ENCODE peak calls at places on chromosomes 2 and 18, in seven cellular contexts. P is tibial nerve, L is sigmoid colon, V is Panc1, W is K562, F is lung, S is SJCRH30. E is an unnamed sample. For H3K36me3, the result is how much of the 10 kb centered on the place peaks cover.

GRCh38 chr18:934518-935123 is 29.9 kb downstream of the ADCYAP1 start:
- DNase-seq in P (no peak), L (no peak), V (no peak), W (no peak), F (peak), S (no peak), E (no peak)

GRCh38 chr2:70765507-70765906 is 2.5 kb downstream of the ADD2 start:
- DNase-seq in P (no peak), L (no peak), V (no peak), W (no peak), F (no peak), S (no peak), E (no peak)

GRCh38 chr2:127175406-127175805 is 44.7 kb downstream of the CYP27C1 start:
- DNase-seq in P (peak), L (peak), V (no peak), W (no peak), F (no peak), S (no peak), E (no peak)

GRCh38 chr2:230951396-230951795 is 26.4 kb upstream of the GPR55 start:
- DNase-seq in P (no peak), L (no peak), V (no peak), W (no peak), F (no peak), S (no peak), E (no peak)

GRCh38 chr18:52339891-52340371 is at the start of gene DCC:
- DNase-seq in P (no peak), L (no peak), V (no peak), W (no peak), F (peak), S (peak), E (peak)

GRCh38 chr2:234632527-234633391 is 135.9 kb upstream of the ARL4C start:
- DNase-seq in P (no peak), L (no peak), V (no peak), W (no peak), F (no peak), S (peak), E (no peak)

GRCh38 chr2:224436634-224437033 is 34.7 kb upstream of the FAM124B start:
- DNase-seq in P (no peak), L (no peak), V (no peak), W (no peak), F (no peak), S (no peak), E (no peak)

GRCh38 chr2:506866-507265 is 170.3 kb downstream of the TMEM18 start:
- DNase-seq in P (no peak), L (no peak), V (no peak), W (no peak), F (no peak), S (no peak), E (no peak)

GRCh38 chr2:135948642-135949355 is 36.6 kb downstream of the DARS1 start:
- DNase-seq in P (no peak), L (no peak), V (peak), W (peak), F (no peak), S (no peak), E (no peak)

GRCh38 chr2:48471048-48471474 is 58.9 kb upstream of the STON1 start:
- DNase-seq in P (peak), L (no peak), V (peak), W (peak), F (no peak), S (peak), E (peak)

GRCh38 chr2:61911510-61911909 is 6.0 kb downstream of the COMMD1 start:
- DNase-seq in P (no peak), L (no peak), V (no peak), W (no peak), F (no peak), S (no peak), E (peak)

GRCh38 chr2:160229591-160229990 is 29.5 kb upstream of the ITGB6 start:
- DNase-seq in P (no peak), L (no peak), V (no peak), W (no peak), F (no peak), S (no peak), E (no peak)

GRCh38 chr2:47070155-47070919 is 84.8 kb downstream of the STPG4 start:
- DNase-seq in P (no peak), L (no peak), V (no peak), W (no peak), F (no peak), S (peak), E (no peak)

GRCh38 chr2:3951131-3951954 is 248.0 kb downstream of the DCDC2C start:
- DNase-seq in P (no peak), L (no peak), V (no peak), W (no peak), F (no peak), S (no peak), E (no peak)

GRCh38 chr2:9268310-9269081 is 61.9 kb downstream of the ASAP2 start:
- DNase-seq in P (no peak), L (no peak), V (no peak), W (no peak), F (no peak), S (no peak), E (no peak)

GRCh38 chr2:239022437-239023260 is 174.8 kb downstream of the TWIST2 start:
- DNase-seq in P (no peak), L (peak), V (no peak), W (no peak), F (no peak), S (no peak), E (no peak)

GRCh38 chr2:218734190-218734975 is 23.7 kb downstream of the TTLL4 start:
- DNase-seq in P (no peak), L (no peak), V (no peak), W (no peak), F (no peak), S (no peak), E (no peak)

GRCh38 chr2:23504591-23504990 is 119.6 kb downstream of the KLHL29 start:
- DNase-seq in P (no peak), L (no peak), V (no peak), W (no peak), F (no peak), S (no peak), E (no peak)

GRCh38 chr2:105358593-105358992 is 21.3 kb downstream of the C2orf49 start:
- DNase-seq in P (no peak), L (no peak), V (no peak), W (no peak), F (no peak), S (no peak), E (no peak)
- H3K36me3 ChIP-seq in P (under half), L (under half), V (under half), W (half or more), F (under half), S (under half), E (under half)

DNA sequence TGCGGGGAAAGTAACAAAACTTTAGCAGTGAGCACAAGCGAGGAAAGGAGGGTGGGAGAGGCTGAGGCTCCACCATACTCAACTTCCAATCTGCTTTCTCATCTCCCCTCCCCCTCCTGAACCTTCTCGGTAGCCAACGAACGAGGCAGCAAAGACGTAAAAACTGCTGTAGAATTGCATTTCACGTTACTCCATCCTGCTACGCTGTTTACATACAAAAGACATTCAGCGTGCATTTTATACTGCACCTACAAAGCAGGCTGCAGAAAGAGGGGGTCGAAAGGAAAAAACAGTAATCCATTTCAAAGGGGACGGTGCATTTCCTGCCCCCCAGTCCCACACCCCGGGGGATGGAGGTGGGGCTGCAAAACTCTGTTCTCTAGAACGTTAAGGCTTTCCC is 1.1 kb downstream of the EFEMP1 start:
- DNase-seq in P (no peak), L (no peak), V (no peak), W (no peak), F (no peak), S (no peak), E (no peak)
- H3K4me3 ChIP-seq in P (peak), L (peak), V (peak), W (no peak), F (peak), S (no peak), E (no peak)

GRCh38 chr18:23539911-23540475 is 36.7 kb downstream of the RMC1 start:
- DNase-seq in P (no peak), L (no peak), V (no peak), W (no peak), F (no peak), S (no peak), E (no peak)

GRCh38 chr18:23541349-23542093 is 38.2 kb downstream of the RMC1 start:
- DNase-seq in P (no peak), L (no peak), V (no peak), W (no peak), F (no peak), S (no peak), E (no peak)

GRCh38 chr18:23540867-23541266 is 37.6 kb downstream of the RMC1 start:
- DNase-seq in P (no peak), L (no peak), V (no peak), W (no peak), F (no peak), S (no peak), E (no peak)

GRCh38 chr18:23545247-23545789 is 41.0 kb downstream of the NPC1 start:
- DNase-seq in P (no peak), L (no peak), V (no peak), W (no peak), F (no peak), S (no peak), E (no peak)

DNA sequence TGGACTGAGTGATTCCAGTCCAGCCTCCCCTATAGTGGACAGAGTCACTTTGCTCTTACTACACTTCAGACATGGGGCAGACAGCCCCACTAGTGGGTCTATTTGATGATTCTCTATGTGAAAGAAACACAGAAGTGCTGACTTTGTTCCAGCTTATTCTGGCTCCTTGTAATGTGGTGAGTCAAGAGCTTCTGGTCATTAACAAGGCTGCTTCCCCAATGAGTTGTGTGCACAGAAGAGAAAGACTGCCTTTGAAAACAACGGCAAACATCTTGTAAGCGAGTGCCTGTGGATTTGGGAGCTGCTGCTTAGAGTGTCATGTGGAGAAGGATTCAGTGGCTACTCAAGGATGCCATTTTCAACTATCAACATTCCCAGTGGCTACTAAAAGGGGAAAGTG is 39.2 kb downstream of the RMC1 start:
- DNase-seq in P (no peak), L (no peak), V (no peak), W (no peak), F (no peak), S (no peak), E (no peak)
- H3K36me3 ChIP-seq in P (under half), L (half or more), V (under half), W (half or more), F (half or more), S (under half), E (under half)

DNA sequence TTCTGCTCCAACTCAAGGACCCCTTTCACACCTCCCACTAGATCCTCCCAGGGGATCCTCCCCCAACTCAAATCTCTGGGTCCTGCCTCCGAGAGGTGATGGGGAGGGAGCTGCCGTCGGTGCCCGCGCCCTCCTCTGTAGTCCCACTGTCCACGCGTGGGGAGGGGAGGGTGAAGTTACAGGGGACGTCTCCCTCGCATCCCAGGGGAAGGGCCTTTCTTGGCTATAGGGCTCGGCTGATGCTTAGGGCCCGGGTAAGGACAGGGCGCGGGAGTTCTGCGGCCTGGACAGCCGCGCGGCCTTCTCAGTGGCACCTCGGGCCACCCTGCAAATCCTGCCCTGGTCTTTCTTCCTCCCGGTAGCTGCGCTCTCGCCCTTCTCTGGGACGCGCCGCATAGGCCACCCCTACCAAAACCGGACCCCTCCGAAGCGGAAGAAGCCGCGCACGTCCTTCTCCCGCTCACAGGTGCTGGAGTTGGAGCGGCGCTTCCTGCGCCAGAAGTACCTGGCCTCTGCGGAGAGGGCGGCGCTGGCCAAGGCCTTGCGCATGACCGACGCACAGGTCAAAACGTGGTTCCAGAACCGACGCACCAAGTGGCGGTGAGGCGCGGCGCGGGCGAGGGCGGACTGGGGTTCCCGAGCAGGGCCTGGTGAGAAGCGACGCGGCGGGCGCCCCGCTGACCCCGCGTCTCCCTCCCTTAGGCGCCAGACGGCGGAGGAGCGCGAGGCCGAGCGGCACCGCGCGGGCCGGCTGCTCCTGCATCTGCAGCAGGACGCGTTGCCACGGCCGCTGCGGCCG is 1.2 kb downstream of the TLX2 start:
- DNase-seq in P (no peak), L (peak), V (no peak), W (no peak), F (no peak), S (no peak), E (no peak)
- H3K4me3 ChIP-seq in P (peak), L (peak), V (peak), W (no peak), F (no peak), S (no peak), E (no peak)

GRCh38 chr2:67489396-67489795 is 92.3 kb downstream of the ETAA1 start:
- DNase-seq in P (no peak), L (no peak), V (no peak), W (no peak), F (no peak), S (no peak), E (no peak)

GRCh38 chr2:67485431-67485830 is 88.3 kb downstream of the ETAA1 start:
- DNase-seq in P (no peak), L (no peak), V (no peak), W (no peak), F (no peak), S (no peak), E (no peak)

GRCh38 chr2:67487993-67488392 is 90.9 kb downstream of the ETAA1 start:
- DNase-seq in P (no peak), L (no peak), V (no peak), W (no peak), F (no peak), S (no peak), E (no peak)

GRCh38 chr2:67486041-67486796 is 89.1 kb downstream of the ETAA1 start:
- DNase-seq in P (no peak), L (no peak), V (no peak), W (no peak), F (peak), S (no peak), E (no peak)
- H3K36me3 ChIP-seq in P (under half), L (under half), V (under half), W (under half), F (under half), S (under half), E (under half)

GRCh38 chr2:176172007-176172747 is 15.1 kb downstream of the HOXD3 start:
- DNase-seq in P (no peak), L (no peak), V (no peak), W (no peak), F (no peak), S (no peak), E (no peak)

GRCh38 chr2:176172748-176173586 is 15.5 kb upstream of the HOXD1 start:
- DNase-seq in P (no peak), L (no peak), V (no peak), W (no peak), F (no peak), S (no peak), E (no peak)

GRCh38 chr2:176170606-176171005 is 13.5 kb downstream of the HOXD3 start:
- DNase-seq in P (no peak), L (no peak), V (no peak), W (no peak), F (no peak), S (no peak), E (no peak)

GRCh38 chr2:176169711-176170110 is 12.6 kb downstream of the HOXD3 start:
- DNase-seq in P (no peak), L (no peak), V (no peak), W (no peak), F (no peak), S (no peak), E (no peak)

GRCh38 chr2:176171331-176172006 is 14.4 kb downstream of the HOXD3 start:
- DNase-seq in P (no peak), L (peak), V (no peak), W (no peak), F (no peak), S (no peak), E (no peak)
- H3K4me3 ChIP-seq in P (no peak), L (peak), V (no peak), W (no peak), F (no peak), S (no peak), E (no peak)

DNA sequence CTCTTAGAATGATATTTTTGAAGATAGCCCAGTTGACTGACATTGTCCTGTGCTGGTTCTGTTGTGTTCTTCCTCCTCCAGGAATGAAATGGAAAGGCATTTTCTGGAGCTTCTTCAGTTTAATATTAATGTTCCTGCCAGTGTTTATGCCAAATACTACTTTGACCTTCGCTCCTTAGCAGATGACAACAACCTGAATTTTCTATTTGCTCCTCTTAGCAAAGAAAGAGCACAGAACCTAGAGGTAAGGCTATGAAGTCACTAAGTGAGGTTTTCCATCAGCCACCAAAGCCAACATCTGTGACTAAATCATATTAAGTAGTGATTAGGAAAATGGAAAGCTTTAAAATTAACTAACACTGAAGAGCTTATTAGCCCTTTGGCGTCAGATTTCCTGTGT is 18.8 kb downstream of the FZD5 start:
- DNase-seq in P (no peak), L (no peak), V (no peak), W (no peak), F (no peak), S (no peak), E (no peak)
- H3K36me3 ChIP-seq in P (under half), L (under half), V (under half), W (under half), F (under half), S (under half), E (under half)

GRCh38 chr18:71212222-71212621 is 923.4 kb downstream of the SOCS6 start:
- DNase-seq in P (no peak), L (no peak), V (no peak), W (no peak), F (no peak), S (no peak), E (no peak)
- H3K4me3 ChIP-seq in P (no peak), L (no peak), V (no peak), W (no peak), F (no peak), S (no peak), E (no peak)